ENCODE peak calls at places on chromosomes 12 and 14, in eight cellular contexts. X is CD8-positive, alpha-beta memory T cell; I is choroid plexus epithelial cell; Y is mammary epithelial cell; K is fibroblast of mammary gland; L is fibroblast of lung; B is hepatocyte; O is AG09309. J is an unnamed sample.

GRCh38 chr14:101683365-101683764 is 78.1 kb upstream of the PPP2R5C start:
- DNase-seq in X (no peak), B (no peak), O (no peak), I (no peak), K (no peak), Y (no peak), L (no peak), J (no peak)

GRCh38 chr12:100672075-100672592 is 98.7 kb downstream of the GAS2L3 start:
- DNase-seq in O (no peak), K (peak), L (no peak), Y (no peak), B (no peak), I (peak), X (no peak), J (peak)

GRCh38 chr12:96487214-96487613 is 2.2 kb upstream of the CFAP54 start:
- DNase-seq in Y (peak), K (peak), X (no peak), L (peak), B (no peak), I (peak), O (peak), J (peak)

GRCh38 chr12:92055877-92056276 is 89.8 kb downstream of the BTG1 start:
- DNase-seq in O (no peak), L (no peak), X (peak), Y (peak), B (peak), K (no peak), I (no peak), J (peak)

GRCh38 chr12:6295187-6295811 is 15.2 kb upstream of the PLEKHG6 start:
- DNase-seq in O (peak), I (peak), K (peak), B (peak), X (no peak), L (peak), Y (peak), J (peak)

GRCh38 chr12:68175566-68176033 is 16.1 kb upstream of the IFNG start:
- DNase-seq in O (no peak), I (no peak), K (no peak), L (no peak), X (peak), Y (peak), B (no peak), J (no peak)

GRCh38 chr12:51907864-51908425 is 641 bp downstream of the ACVRL1 start:
- DNase-seq in Y (no peak), K (no peak), I (no peak), O (no peak), L (no peak), B (no peak), X (no peak), J (no peak)

GRCh38 chr12:57816855-57817151 is 1.7 kb downstream of the AVIL start:
- DNase-seq in O (no peak), B (no peak), Y (no peak), L (peak), I (peak), K (peak), X (no peak), J (no peak)

GRCh38 chr12:42094277-42094676 is 50.4 kb downstream of the GXYLT1 start:
- DNase-seq in I (peak), X (no peak), Y (peak), L (peak), K (peak), B (peak), O (no peak), J (peak)

GRCh38 chr14:56996721-56997399 is 186.6 kb upstream of the OTX2 start:
- DNase-seq in B (peak), I (no peak), L (no peak), Y (no peak), X (no peak), O (no peak), K (no peak), J (peak)

GRCh38 chr12:93624595-93625294 is 52.3 kb downstream of the SOCS2 start:
- DNase-seq in O (peak), L (peak), Y (peak), X (no peak), I (peak), K (peak), B (peak), J (peak)

GRCh38 chr12:85468356-85469157 is 188.5 kb downstream of the ALX1 start:
- DNase-seq in L (peak), B (peak), Y (peak), X (peak), I (peak), K (peak), O (peak), J (peak)

GRCh38 chr14:35766700-35767082 is 42.4 kb downstream of the RALGAPA1 start:
- DNase-seq in L (no peak), B (no peak), O (no peak), X (peak), Y (no peak), K (peak), I (no peak), J (no peak)

GRCh38 chr12:115354476-115354890 is 670.5 kb upstream of the TBX3 start:
- DNase-seq in X (no peak), Y (no peak), K (no peak), B (no peak), L (peak), I (no peak), O (no peak), J (peak)

GRCh38 chr12:47773062-47773857 is at the start of gene SLC48A1:
- DNase-seq in L (peak), B (peak), Y (no peak), O (no peak), I (peak), K (peak), X (peak), J (peak)

GRCh38 chr12:57005980-57006808 is at the start of gene ZBTB39:
- DNase-seq in I (peak), L (peak), O (no peak), K (peak), Y (peak), B (peak), X (peak), J (peak)

GRCh38 chr14:103696027-103696402 is 19.2 kb downstream of the XRCC3 start:
- DNase-seq in K (no peak), I (no peak), Y (no peak), B (no peak), O (no peak), X (no peak), L (no peak), J (no peak)

GRCh38 chr14:34179723-34180122 is 228.8 kb upstream of the EGLN3 start:
- DNase-seq in X (no peak), L (no peak), I (no peak), B (no peak), Y (no peak), O (no peak), K (no peak), J (no peak)

GRCh38 chr12:29427964-29428363 is 47.0 kb upstream of the ERGIC2 start:
- DNase-seq in K (no peak), B (peak), I (peak), Y (no peak), O (no peak), L (no peak), X (peak), J (no peak)

GRCh38 chr12:121781751-121782615 is 11.5 kb downstream of the RHOF start:
- DNase-seq in I (peak), Y (no peak), X (peak), L (peak), O (no peak), K (peak), B (no peak), J (peak)

GRCh38 chr14:96489327-96489726 is 12.9 kb upstream of the PAPOLA start:
- DNase-seq in I (no peak), Y (no peak), B (no peak), X (no peak), O (no peak), L (no peak), K (no peak), J (no peak)

GRCh38 chr14:37131205-37131604 is 41.2 kb downstream of the SLC25A21 start:
- DNase-seq in O (no peak), X (no peak), I (no peak), L (no peak), B (no peak), K (no peak), Y (no peak), J (no peak)

GRCh38 chr12:116126610-116127009 is 150.9 kb downstream of the MED13L start:
- DNase-seq in K (peak), O (no peak), I (no peak), X (no peak), L (peak), B (no peak), Y (no peak), J (no peak)

GRCh38 chr12:28780096-28780495 is 369.0 kb upstream of the FAR2 start:
- DNase-seq in Y (peak), X (no peak), O (peak), K (peak), L (peak), B (peak), I (peak), J (peak)

GRCh38 chr12:20350495-20350894 is 17.8 kb upstream of the PDE3A start:
- DNase-seq in K (peak), L (peak), Y (no peak), B (no peak), I (peak), X (no peak), O (peak), J (no peak)

DNA sequence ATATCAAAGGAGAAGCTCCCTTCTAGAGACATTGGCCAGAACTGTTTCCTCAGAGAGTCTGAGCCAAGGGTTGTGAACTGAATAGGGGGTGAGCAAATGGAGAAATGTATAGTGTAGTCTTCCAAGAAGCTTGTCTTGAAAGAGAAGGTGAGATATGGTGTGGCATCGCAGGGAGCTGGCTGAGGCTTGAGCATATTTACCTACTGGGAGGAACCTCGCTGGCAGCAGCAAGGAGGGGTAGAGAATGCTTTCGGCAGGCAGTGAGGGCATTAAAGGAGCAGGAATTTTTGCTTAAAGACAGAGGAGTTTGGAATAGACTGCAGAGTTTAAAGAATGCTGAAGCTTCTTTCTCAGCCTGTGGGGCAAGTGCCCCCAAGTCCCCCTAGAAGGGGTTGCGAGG is 59.3 kb upstream of the PRMT8 start:
- DNase-seq in O (no peak), B (no peak), X (no peak), Y (no peak), I (no peak), K (no peak), L (no peak), J (no peak)
- H3K4me3 ChIP-seq in O (no peak), B (no peak), X (no peak), Y (no peak), I (no peak), K (no peak), L (no peak), J (no peak)

GRCh38 chr12:124514996-124515932 is 52.1 kb downstream of the NCOR2 start:
- DNase-seq in Y (no peak), K (no peak), O (no peak), I (no peak), L (no peak), B (no peak), X (no peak), J (no peak)

GRCh38 chr12:124515981-124516380 is 51.4 kb downstream of the NCOR2 start:
- DNase-seq in B (no peak), O (no peak), L (no peak), K (no peak), Y (no peak), I (no peak), X (no peak), J (no peak)

GRCh38 chr12:124518051-124518932 is 49.1 kb downstream of the NCOR2 start:
- DNase-seq in Y (peak), K (peak), X (no peak), L (peak), B (peak), O (peak), I (peak), J (peak)

GRCh38 chr12:124517260-124518050 is 50.0 kb downstream of the NCOR2 start:
- DNase-seq in O (no peak), X (no peak), L (peak), I (peak), B (peak), K (no peak), Y (peak), J (peak)

GRCh38 chr12:124516850-124517249 is 50.6 kb downstream of the NCOR2 start:
- DNase-seq in I (no peak), X (no peak), Y (no peak), K (no peak), L (no peak), B (no peak), O (no peak), J (no peak)
- H3K4me3 ChIP-seq in I (peak), X (no peak), Y (peak), K (peak), L (peak), B (no peak), O (peak), J (peak)

DNA sequence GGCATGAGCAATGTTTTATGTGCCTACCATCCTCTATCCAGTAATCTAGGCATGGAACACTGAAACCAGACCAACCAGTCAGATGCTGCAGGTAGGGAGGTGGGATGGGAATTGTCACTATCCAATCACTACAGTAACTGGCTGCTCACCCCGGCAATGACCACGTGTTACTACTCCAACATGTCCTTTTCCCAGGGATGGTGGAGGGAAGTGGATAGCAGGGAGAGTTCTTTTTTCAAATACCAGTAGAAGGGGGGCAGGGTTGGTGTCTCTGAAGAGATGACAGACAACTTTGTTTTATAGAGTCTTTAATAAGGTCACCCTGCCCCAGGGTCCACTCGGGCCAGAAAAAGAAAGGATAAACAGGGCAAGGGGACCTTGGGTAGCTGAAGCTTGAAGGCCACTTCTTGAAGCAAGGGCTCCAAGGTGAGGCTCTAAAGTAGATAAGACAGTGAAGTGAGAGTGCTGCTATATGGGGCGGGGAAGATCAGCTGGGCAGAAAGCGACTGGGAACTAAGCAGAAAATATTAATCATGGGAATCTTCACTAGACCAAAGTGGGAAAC is 14.7 kb upstream of the CDH24 start:
- DNase-seq in K (no peak), B (peak), Y (peak), O (no peak), X (no peak), L (no peak), I (no peak), J (peak)
- H3K4me3 ChIP-seq in K (no peak), B (no peak), Y (no peak), O (peak), X (no peak), L (no peak), I (peak), J (peak)

GRCh38 chr12:77249892-77250291 is 184.5 kb upstream of the E2F7 start:
- DNase-seq in X (no peak), L (no peak), I (no peak), K (no peak), O (no peak), Y (no peak), B (no peak), J (no peak)
- H3K4me3 ChIP-seq in X (no peak), L (no peak), I (no peak), K (no peak), O (no peak), Y (no peak), B (no peak), J (no peak)

GRCh38 chr14:74882103-74882920 is 596 bp downstream of the DLST start:
- DNase-seq in L (peak), Y (peak), K (peak), X (peak), I (peak), O (no peak), B (peak), J (peak)
- H3K4me3 ChIP-seq in L (peak), Y (peak), K (peak), X (peak), I (peak), O (peak), B (peak), J (peak)

GRCh38 chr12:132771126-132771838 is 9.7 kb upstream of the ANKLE2 start:
- DNase-seq in X (peak), Y (no peak), B (no peak), K (peak), I (peak), O (peak), L (peak), J (no peak)
- H3K4me3 ChIP-seq in X (peak), Y (no peak), B (no peak), K (no peak), I (no peak), O (no peak), L (no peak), J (no peak)

DNA sequence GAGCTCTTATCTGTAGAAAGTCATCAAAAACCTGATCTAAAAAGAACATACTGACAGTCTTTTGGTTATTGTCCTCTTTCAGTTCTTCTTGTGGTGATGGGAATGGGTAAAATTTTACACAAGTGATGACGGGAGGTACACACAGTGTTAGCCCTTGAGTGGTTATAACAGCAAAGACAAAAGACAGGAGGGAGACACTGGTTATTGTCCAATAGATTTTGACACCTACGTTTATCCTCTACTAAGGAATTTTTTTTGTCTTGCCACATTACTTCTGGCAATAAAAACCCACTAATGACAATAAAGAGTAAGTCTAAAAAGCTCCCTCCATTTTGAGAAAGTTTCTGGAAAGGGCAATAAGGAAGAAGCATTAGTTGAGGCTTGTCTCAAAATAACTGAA is 47.7 kb upstream of the CMAS start:
- DNase-seq in I (no peak), X (no peak), O (no peak), Y (no peak), B (no peak), K (no peak), L (no peak), J (no peak)
- H3K4me3 ChIP-seq in I (no peak), X (no peak), O (no peak), Y (no peak), B (no peak), K (no peak), L (no peak), J (no peak)